ENCODE peak calls at places on chromosome 22, in six cellular contexts. One of them, this sample, is unnamed.

GRCh38 chr22:49094151-49094550 is 733.5 kb downstream of the BRD1 start:
- DNase-seq in HEK293T: no peak
- DNase-seq in fibroblast of pulmonary artery: no peak
- DNase-seq in LoVo: no peak
- DNase-seq in GM12891: no peak
- DNase-seq in mesothelial cell of epicardium: no peak
- DNase-seq in this sample: no peak

GRCh38 chr22:47294222-47294532 is 531.7 kb downstream of the TBC1D22A start:
- DNase-seq in LoVo: peak
- DNase-seq in GM12891: no peak
- DNase-seq in HEK293T: no peak
- DNase-seq in mesothelial cell of epicardium: no peak
- DNase-seq in fibroblast of pulmonary artery: peak
- DNase-seq in this sample: no peak

GRCh38 chr22:45504703-45505341 is 2.1 kb downstream of the FBLN1 start:
- DNase-seq in fibroblast of pulmonary artery: peak
- DNase-seq in LoVo: no peak
- DNase-seq in GM12891: no peak
- DNase-seq in mesothelial cell of epicardium: peak
- DNase-seq in HEK293T: no peak
- DNase-seq in this sample: no peak

GRCh38 chr22:47465809-47466208 is 703.4 kb downstream of the TBC1D22A start:
- DNase-seq in GM12891: no peak
- DNase-seq in LoVo: no peak
- DNase-seq in HEK293T: no peak
- DNase-seq in mesothelial cell of epicardium: no peak
- DNase-seq in fibroblast of pulmonary artery: no peak
- DNase-seq in this sample: no peak

GRCh38 chr22:28505416-28506156 is 174.1 kb downstream of the TTC28 start:
- DNase-seq in HEK293T: no peak
- DNase-seq in mesothelial cell of epicardium: no peak
- DNase-seq in fibroblast of pulmonary artery: no peak
- DNase-seq in GM12891: no peak
- DNase-seq in LoVo: no peak
- DNase-seq in this sample: no peak

GRCh38 chr22:24208012-24208749 is 26.9 kb downstream of the SUSD2 start:
- DNase-seq in LoVo: peak
- DNase-seq in HEK293T: no peak
- DNase-seq in mesothelial cell of epicardium: no peak
- DNase-seq in fibroblast of pulmonary artery: peak
- DNase-seq in GM12891: no peak
- DNase-seq in this sample: no peak

GRCh38 chr22:44738347-44738715 is 14.0 kb upstream of the ARHGAP8 start:
- DNase-seq in mesothelial cell of epicardium: no peak
- DNase-seq in GM12891: no peak
- DNase-seq in LoVo: peak
- DNase-seq in HEK293T: no peak
- DNase-seq in fibroblast of pulmonary artery: no peak
- DNase-seq in this sample: no peak

GRCh38 chr22:26168934-26169311 is 339 bp upstream of the SEZ6L start:
- DNase-seq in fibroblast of pulmonary artery: no peak
- DNase-seq in mesothelial cell of epicardium: no peak
- DNase-seq in LoVo: no peak
- DNase-seq in HEK293T: no peak
- DNase-seq in GM12891: no peak
- DNase-seq in this sample: peak

GRCh38 chr22:45703758-45704157 is 32.1 kb downstream of the ATXN10 start:
- DNase-seq in GM12891: no peak
- DNase-seq in HEK293T: no peak
- DNase-seq in LoVo: no peak
- DNase-seq in mesothelial cell of epicardium: no peak
- DNase-seq in fibroblast of pulmonary artery: no peak
- DNase-seq in this sample: no peak

GRCh38 chr22:20920881-20921203 is 3.6 kb downstream of the CRKL start:
- DNase-seq in mesothelial cell of epicardium: no peak
- DNase-seq in HEK293T: no peak
- DNase-seq in fibroblast of pulmonary artery: no peak
- DNase-seq in LoVo: no peak
- DNase-seq in GM12891: no peak
- DNase-seq in this sample: no peak

GRCh38 chr22:32684148-32684821 is 117.2 kb upstream of the TIMP3 start:
- DNase-seq in mesothelial cell of epicardium: no peak
- DNase-seq in HEK293T: no peak
- DNase-seq in GM12891: no peak
- DNase-seq in LoVo: no peak
- DNase-seq in fibroblast of pulmonary artery: peak
- DNase-seq in this sample: no peak

GRCh38 chr22:41991111-41991510 is 7.5 kb upstream of the WBP2NL start:
- DNase-seq in GM12891: no peak
- DNase-seq in mesothelial cell of epicardium: no peak
- DNase-seq in HEK293T: no peak
- DNase-seq in LoVo: no peak
- DNase-seq in fibroblast of pulmonary artery: no peak
- DNase-seq in this sample: no peak